ENCODE peak calls at places on chromosomes 5 and 9, in five cellular contexts. One of them, this sample, is unnamed.

GRCh38 chr9:8726692-8727091 is 927.1 kb upstream of the DMAC1 start:
- DNase-seq in activated CD8-positive, alpha-beta memory T cell treated with anti-CD3 and anti-CD28 coated beads, Interleukin-2, amount 50 U/mL, for 48 hours: no peak
- DNase-seq in brain pericyte: no peak
- DNase-seq in germinal center: no peak
- DNase-seq in MCF 10A: no peak
- DNase-seq in this sample: no peak

GRCh38 chr9:123453904-123454321 is 97.9 kb downstream of the CRB2 start:
- DNase-seq in brain pericyte: no peak
- DNase-seq in germinal center: no peak
- DNase-seq in activated CD8-positive, alpha-beta memory T cell treated with anti-CD3 and anti-CD28 coated beads, Interleukin-2, amount 50 U/mL, for 48 hours: no peak
- DNase-seq in MCF 10A: no peak
- DNase-seq in this sample: no peak

GRCh38 chr5:137470111-137470920 is 28.8 kb downstream of the SPOCK1 start:
- DNase-seq in brain pericyte: no peak
- DNase-seq in MCF 10A: peak
- DNase-seq in activated CD8-positive, alpha-beta memory T cell treated with anti-CD3 and anti-CD28 coated beads, Interleukin-2, amount 50 U/mL, for 48 hours: no peak
- DNase-seq in germinal center: no peak
- DNase-seq in this sample: no peak

GRCh38 chr5:172634106-172634899 is 6.8 kb upstream of the NEURL1B start:
- DNase-seq in brain pericyte: no peak
- DNase-seq in activated CD8-positive, alpha-beta memory T cell treated with anti-CD3 and anti-CD28 coated beads, Interleukin-2, amount 50 U/mL, for 48 hours: no peak
- DNase-seq in MCF 10A: no peak
- DNase-seq in germinal center: no peak
- DNase-seq in this sample: no peak

GRCh38 chr5:81425569-81425968 is 31.6 kb upstream of the ACOT12 start:
- DNase-seq in activated CD8-positive, alpha-beta memory T cell treated with anti-CD3 and anti-CD28 coated beads, Interleukin-2, amount 50 U/mL, for 48 hours: no peak
- DNase-seq in germinal center: peak
- DNase-seq in MCF 10A: peak
- DNase-seq in brain pericyte: no peak
- DNase-seq in this sample: peak

GRCh38 chr9:88991066-88992030 is at the start of gene S1PR3:
- DNase-seq in MCF 10A: peak
- DNase-seq in germinal center: peak
- DNase-seq in brain pericyte: no peak
- DNase-seq in activated CD8-positive, alpha-beta memory T cell treated with anti-CD3 and anti-CD28 coated beads, Interleukin-2, amount 50 U/mL, for 48 hours: peak
- DNase-seq in this sample: no peak

GRCh38 chr9:97921959-97922905 is at the start of gene TRMO:
- DNase-seq in MCF 10A: peak
- DNase-seq in germinal center: peak
- DNase-seq in brain pericyte: peak
- DNase-seq in activated CD8-positive, alpha-beta memory T cell treated with anti-CD3 and anti-CD28 coated beads, Interleukin-2, amount 50 U/mL, for 48 hours: peak
- DNase-seq in this sample: peak

GRCh38 chr9:3578786-3579185 is 53.0 kb upstream of the RFX3 start:
- DNase-seq in brain pericyte: no peak
- DNase-seq in activated CD8-positive, alpha-beta memory T cell treated with anti-CD3 and anti-CD28 coated beads, Interleukin-2, amount 50 U/mL, for 48 hours: no peak
- DNase-seq in germinal center: no peak
- DNase-seq in MCF 10A: peak
- DNase-seq in this sample: no peak

GRCh38 chr5:135660826-135661555 is 82.2 kb upstream of the CXCL14 start:
- DNase-seq in MCF 10A: no peak
- DNase-seq in germinal center: no peak
- DNase-seq in activated CD8-positive, alpha-beta memory T cell treated with anti-CD3 and anti-CD28 coated beads, Interleukin-2, amount 50 U/mL, for 48 hours: no peak
- DNase-seq in brain pericyte: no peak
- DNase-seq in this sample: no peak

GRCh38 chr9:38044706-38045105 is 24.3 kb downstream of the SHB start:
- DNase-seq in brain pericyte: no peak
- DNase-seq in germinal center: no peak
- DNase-seq in MCF 10A: no peak
- DNase-seq in activated CD8-positive, alpha-beta memory T cell treated with anti-CD3 and anti-CD28 coated beads, Interleukin-2, amount 50 U/mL, for 48 hours: no peak
- DNase-seq in this sample: no peak

GRCh38 chr5:40801771-40802562 is 3.8 kb upstream of the PRKAA1 start:
- DNase-seq in activated CD8-positive, alpha-beta memory T cell treated with anti-CD3 and anti-CD28 coated beads, Interleukin-2, amount 50 U/mL, for 48 hours: no peak
- DNase-seq in MCF 10A: no peak
- DNase-seq in germinal center: no peak
- DNase-seq in brain pericyte: no peak
- DNase-seq in this sample: no peak

This sample was measured in NAMALWA.